ENCODE peak calls at places on chromosomes 7 and 10, in six cellular contexts. B, J, P, O, E and D are unnamed samples.

GRCh38 chr10:35640951-35641429 is 1.1 kb downstream of the FZD8 start:
- DNase-seq in P (peak; percentile 71), E (peak; percentile 82), O (peak; percentile 84), B (peak; percentile 70), J (no peak), D (peak; percentile 74)

GRCh38 chr10:49187044-49187484 is 1.1 kb downstream of the TMEM273 start:
- DNase-seq in E (no peak), J (no peak), B (peak; percentile 24), P (no peak), O (no peak), D (no peak)

GRCh38 chr10:4519691-4520402 is 306.2 kb upstream of the AKR1E2 start:
- DNase-seq in B (no peak), O (no peak), E (no peak), J (no peak), P (no peak), D (no peak)

GRCh38 chr10:6140965-6141295 is 52.1 kb downstream of the RBM17 start:
- DNase-seq in E (no peak), P (no peak), B (no peak), O (no peak), J (no peak), D (no peak)

GRCh38 chr10:92087750-92088395 is 164.3 kb downstream of the BTAF1 start:
- DNase-seq in P (peak; percentile 69), E (peak; percentile 78), B (peak; percentile 76), J (peak; percentile 64), O (peak; percentile 76), D (no peak)

GRCh38 chr7:74482629-74483401 is 29.1 kb downstream of the GTF2IRD1 start:
- DNase-seq in P (no peak), B (no peak), J (no peak), O (no peak), E (no peak), D (no peak)

GRCh38 chr7:69880848-69881247 is 282.6 kb downstream of the AUTS2 start:
- DNase-seq in P (no peak), B (no peak), J (no peak), O (peak; percentile 24), E (no peak), D (no peak)

GRCh38 chr10:7303067-7303629 is 107.7 kb downstream of the SFMBT2 start:
- DNase-seq in E (no peak), B (no peak), P (no peak), J (no peak), O (no peak), D (no peak)

DNA sequence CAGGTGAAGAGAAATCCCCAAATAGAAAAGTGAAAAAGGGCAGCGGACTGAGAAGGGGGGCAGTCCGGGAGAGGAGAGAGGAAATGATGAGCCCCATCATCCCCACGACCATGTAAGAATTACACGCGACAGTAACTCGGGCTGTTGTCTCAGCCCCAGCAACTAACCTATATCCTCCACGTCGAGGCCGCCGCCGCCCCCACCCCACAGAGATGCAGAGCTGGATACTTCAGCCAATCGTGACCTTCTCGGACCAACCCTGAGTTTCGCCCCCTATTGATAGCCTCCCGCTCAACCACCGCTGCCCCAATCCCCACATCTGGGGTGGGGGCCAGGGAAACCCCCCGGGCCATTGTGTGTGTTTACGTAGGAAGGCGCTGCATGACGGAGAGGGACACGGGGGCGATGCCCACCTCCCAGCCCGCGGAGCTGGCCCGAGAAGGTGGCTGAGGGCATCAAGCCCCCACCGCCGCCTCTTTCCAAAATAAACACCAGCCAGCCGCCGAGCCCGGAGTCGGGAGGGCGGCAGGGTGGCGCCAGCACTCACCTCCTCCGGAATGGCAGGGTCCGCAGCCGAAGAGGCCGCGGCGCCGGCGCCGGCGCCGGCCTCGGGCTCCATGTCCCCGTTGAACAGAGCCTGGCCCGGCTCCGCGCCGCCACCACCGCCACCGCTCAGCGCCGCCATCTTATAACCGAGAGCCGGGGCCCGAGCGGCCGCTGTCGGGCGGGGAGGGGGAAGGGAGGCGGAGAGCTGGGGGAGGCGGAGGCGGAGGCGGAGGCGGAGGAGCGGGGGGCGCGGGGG is 509 bp downstream of the BRAF start:
- DNase-seq in J (peak; percentile 50), E (peak; percentile 88), B (peak; percentile 75), P (peak; percentile 79), O (peak; percentile 94), D (peak; percentile 82)
- TF ChIP-seq EP300 in J (peak; percentile 42), E (peak; percentile 5), B (no peak), P (no peak), O (no peak), D (no peak)

GRCh38 chr7:96998765-96999164 is 6.6 kb upstream of the DLX6 start:
- DNase-seq in B (no peak), P (no peak), O (no peak), J (no peak), E (no peak), D (no peak)
- TF ChIP-seq POLR2AphosphoS5 in B (no peak), P (no peak), O (no peak), J (no peak), E (no peak), D (no peak)

GRCh38 chr7:17948503-17949238 is 8.4 kb upstream of the SNX13 start:
- DNase-seq in E (no peak), P (no peak), O (no peak), J (no peak), B (no peak), D (no peak)
- TF ChIP-seq EP300 in E (no peak), P (no peak), O (no peak), J (no peak), B (no peak), D (no peak)

GRCh38 chr7:150403376-150404171 is 24.4 kb downstream of the ZNF775 start:
- DNase-seq in E (peak; percentile 63), P (peak; percentile 15), O (no peak), J (no peak), B (no peak), D (peak; percentile 58)

GRCh38 chr7:150405584-150406310 is 26.6 kb downstream of the ZNF775 start:
- DNase-seq in O (peak; percentile 85), B (no peak), P (peak; percentile 51), E (no peak), J (no peak), D (peak; percentile 77)

GRCh38 chr7:150406311-150406564 is 27.1 kb downstream of the ZNF775 start:
- DNase-seq in P (peak; percentile 30), B (no peak), J (no peak), O (no peak), E (no peak), D (no peak)

GRCh38 chr7:150404172-150404784 is 25.1 kb downstream of the ZNF775 start:
- DNase-seq in O (no peak), B (no peak), J (no peak), E (peak; percentile 66), P (peak; percentile 15), D (peak; percentile 62)

DNA sequence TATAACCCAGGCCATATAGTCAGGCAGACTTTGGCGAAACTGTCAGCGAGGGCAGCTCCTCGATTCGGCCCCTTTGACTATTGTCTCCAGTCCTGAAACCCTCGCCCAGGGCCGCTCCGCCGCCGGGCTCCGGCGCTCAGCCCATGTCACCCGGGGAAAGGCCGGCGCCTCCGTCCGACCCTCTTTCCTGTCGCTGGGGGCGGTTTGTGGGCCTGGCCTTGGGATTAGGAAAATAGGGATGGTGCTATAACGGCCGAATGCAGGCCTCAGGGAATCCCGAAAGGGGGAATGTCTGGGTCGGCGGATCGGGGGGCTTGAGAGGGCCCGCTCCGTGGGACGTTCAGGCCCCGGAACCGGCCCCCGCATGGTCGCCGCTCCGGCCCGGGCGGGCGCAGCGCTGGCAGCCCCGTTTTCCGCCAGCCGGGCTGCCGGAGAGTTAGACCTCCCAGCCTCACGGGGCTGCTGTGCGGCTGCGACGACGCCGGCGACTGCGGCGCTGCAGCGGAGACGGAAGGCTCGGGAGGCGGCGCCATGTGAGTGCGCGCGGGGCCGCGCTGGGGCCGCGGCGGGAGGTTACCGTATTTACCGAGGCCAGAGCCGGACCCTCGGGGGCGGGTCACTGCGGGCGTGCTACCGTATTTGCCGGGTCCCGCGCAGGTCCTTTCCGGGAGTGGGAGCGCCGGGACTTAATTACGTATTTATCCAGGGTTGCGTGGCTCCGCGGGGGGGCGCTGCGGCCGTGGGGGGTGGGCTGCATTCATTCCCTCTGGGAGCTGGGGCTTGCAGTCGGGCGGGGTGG is 25.9 kb downstream of the ZNF775 start:
- DNase-seq in P (peak; percentile 92), E (peak; percentile 96), J (no peak), B (peak; percentile 91), O (peak; percentile 100), D (peak; percentile 94)
- TF ChIP-seq POLR2AphosphoS5 in P (peak; percentile 70), E (peak; percentile 73), J (peak; percentile 60), B (peak; percentile 89), O (peak; percentile 70), D (no peak)

GRCh38 chr7:150641854-150642253 is 9.7 kb upstream of the GIMAP6 start:
- DNase-seq in B (no peak), P (no peak), E (no peak), O (no peak), J (no peak), D (no peak)

GRCh38 chr7:150645259-150646020 is 13.3 kb upstream of the GIMAP6 start:
- DNase-seq in E (no peak), B (no peak), O (no peak), P (no peak), J (no peak), D (no peak)

GRCh38 chr7:150648358-150649083 is 16.3 kb upstream of the GIMAP6 start:
- DNase-seq in O (no peak), E (no peak), B (no peak), P (no peak), J (no peak), D (no peak)

DNA sequence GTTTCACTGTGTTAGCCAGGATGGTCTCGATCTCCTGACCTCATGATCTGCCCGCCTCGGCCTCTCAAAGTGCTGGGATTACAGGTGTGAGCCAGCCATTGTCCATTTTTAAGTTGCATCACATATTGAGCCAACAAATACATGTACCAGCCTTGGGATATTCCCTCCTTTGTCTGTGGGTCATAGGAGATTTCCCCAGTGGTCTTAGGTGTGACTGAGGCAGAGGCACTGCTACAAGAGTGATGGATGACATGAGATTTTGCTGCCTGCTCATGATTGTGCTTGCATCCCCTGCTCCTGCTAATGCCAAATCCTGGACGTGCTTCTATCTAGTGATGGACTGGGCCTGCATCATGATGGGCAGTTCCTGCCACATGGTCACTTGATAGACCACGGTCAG is 10.7 kb upstream of the GIMAP6 start:
- DNase-seq in E (no peak), P (no peak), J (no peak), B (no peak), O (no peak), D (no peak)
- TF ChIP-seq EP300 in E (no peak), P (no peak), J (no peak), B (no peak), O (no peak), D (no peak)

GRCh38 chr7:136594739-136595144 is 273.7 kb upstream of the CHRM2 start:
- DNase-seq in E (no peak), O (peak; percentile 63), P (no peak), B (no peak), J (no peak), D (no peak)
- TF ChIP-seq POLR2AphosphoS5 in E (peak; percentile 85), O (no peak), P (peak; percentile 8), B (no peak), J (no peak), D (no peak)

GRCh38 chr7:50696810-50697582 is 85.7 kb downstream of the GRB10 start:
- DNase-seq in P (no peak), J (no peak), O (no peak), B (no peak), E (no peak), D (no peak)
- TF ChIP-seq EP300 in P (no peak), J (no peak), O (no peak), B (no peak), E (no peak), D (no peak)